ENCODE peak calls at places on chromosomes 12 and 14, in seven cellular contexts. C is mammary epithelial cell, U is stomach, G is IMR-90, T is prostate gland, P is right lobe of liver, J is left ventricle myocardium inferior. Y is an unnamed sample.

GRCh38 chr14:68627868-68628604 is 164.8 kb downstream of the ZFP36L1 start:
- DNase-seq in C (peak), U (peak), G (no peak), T (peak), P (peak), J (peak), Y (no peak)

GRCh38 chr14:22811752-22812151 is 3.5 kb downstream of the SLC7A7 start:
- DNase-seq in C (no peak), U (no peak), G (peak), T (no peak), P (no peak), J (no peak), Y (no peak)

GRCh38 chr14:67493092-67493717 is 4.7 kb upstream of the TMEM229B start:
- DNase-seq in C (no peak), U (no peak), G (no peak), T (no peak), P (no peak), J (no peak), Y (no peak)

GRCh38 chr12:80269953-80270552 is 170.7 kb downstream of the OTOGL start:
- DNase-seq in C (peak), U (no peak), G (peak), T (no peak), P (no peak), J (no peak), Y (no peak)

GRCh38 chr12:93676408-93677194 is 574 bp upstream of the CRADD start:
- DNase-seq in C (no peak), U (no peak), G (no peak), T (no peak), P (no peak), J (no peak), Y (no peak)

GRCh38 chr12:6276936-6277615 is 33.4 kb upstream of the PLEKHG6 start:
- DNase-seq in C (peak), U (no peak), G (no peak), T (no peak), P (no peak), J (no peak), Y (no peak)

GRCh38 chr12:122474324-122474716 is 26.4 kb downstream of the ZCCHC8 start:
- DNase-seq in C (no peak), U (no peak), G (no peak), T (no peak), P (no peak), J (no peak), Y (no peak)

GRCh38 chr14:33592298-33592697 is 358.6 kb downstream of the EGLN3 start:
- DNase-seq in C (no peak), U (no peak), G (no peak), T (no peak), P (no peak), J (no peak), Y (no peak)

GRCh38 chr14:78127233-78127632 is 42.9 kb upstream of the NRXN3 start:
- DNase-seq in C (no peak), U (no peak), G (no peak), T (no peak), P (no peak), J (no peak), Y (no peak)

GRCh38 chr12:88243886-88244491 is 101.9 kb downstream of the TMTC3 start:
- DNase-seq in C (no peak), U (no peak), G (no peak), T (no peak), P (no peak), J (no peak), Y (no peak)

GRCh38 chr12:109999983-110000505 is 814 bp downstream of the ANKRD13A start:
- DNase-seq in C (peak), U (peak), G (no peak), T (peak), P (no peak), J (no peak), Y (no peak)

GRCh38 chr12:127562781-127563180 is 704.2 kb upstream of the TMEM132C start:
- DNase-seq in C (no peak), U (no peak), G (no peak), T (no peak), P (no peak), J (no peak), Y (no peak)

GRCh38 chr14:106174206-106174605 is 647.8 kb downstream of the TMEM121 start:
- DNase-seq in C (no peak), U (peak), G (no peak), T (no peak), P (no peak), J (no peak), Y (no peak)

GRCh38 chr12:113582521-113583218 is 111.0 kb upstream of the LHX5 start:
- DNase-seq in C (no peak), U (no peak), G (no peak), T (no peak), P (no peak), J (no peak), Y (no peak)

GRCh38 chr14:93859957-93860356 is 67.2 kb upstream of the FAM181A start:
- DNase-seq in C (no peak), U (peak), G (no peak), T (peak), P (no peak), J (no peak), Y (no peak)

GRCh38 chr12:129257526-129257925 is 404.2 kb downstream of the GLT1D1 start:
- DNase-seq in C (no peak), U (no peak), G (no peak), T (no peak), P (no peak), J (no peak), Y (no peak)

GRCh38 chr14:66650491-66650911 is 142.6 kb downstream of the GPHN start:
- DNase-seq in C (peak), U (no peak), G (no peak), T (no peak), P (no peak), J (no peak), Y (peak)

GRCh38 chr14:50601405-50601804 is 41.5 kb downstream of the ATL1 start:
- DNase-seq in C (peak), U (no peak), G (no peak), T (no peak), P (no peak), J (no peak), Y (no peak)

GRCh38 chr14:75277000-75277795 is 1.4 kb upstream of the FOS start:
- DNase-seq in C (peak), U (peak), G (peak), T (peak), P (peak), J (peak), Y (no peak)
- H3K27ac ChIP-seq in C (peak), U (peak), G (peak), T (peak), P (peak), J (peak), Y (peak)

GRCh38 chr12:50403001-50403440 is 2.3 kb downstream of the LARP4 start:
- DNase-seq in C (no peak), U (no peak), G (no peak), T (no peak), P (no peak), J (no peak), Y (no peak)
- H3K27ac ChIP-seq in C (peak), U (peak), G (no peak), T (peak), P (peak), J (peak), Y (peak)

GRCh38 chr12:14795028-14795448 is 8.2 kb downstream of the WBP11 start:
- DNase-seq in C (no peak), U (no peak), G (peak), T (no peak), P (no peak), J (no peak), Y (no peak)
- H3K27ac ChIP-seq in C (no peak), U (no peak), G (peak), T (no peak), P (no peak), J (peak), Y (no peak)

GRCh38 chr12:124823272-124823970 is 40.2 kb downstream of the SCARB1 start:
- DNase-seq in C (no peak), U (no peak), G (no peak), T (no peak), P (no peak), J (no peak), Y (no peak)

GRCh38 chr12:124822218-124822617 is 41.4 kb downstream of the SCARB1 start:
- DNase-seq in C (no peak), U (no peak), G (no peak), T (no peak), P (no peak), J (no peak), Y (no peak)

GRCh38 chr12:124827588-124828184 is 36.0 kb downstream of the SCARB1 start:
- DNase-seq in C (no peak), U (no peak), G (no peak), T (no peak), P (no peak), J (no peak), Y (no peak)

GRCh38 chr12:124821252-124822200 is 42.1 kb downstream of the SCARB1 start:
- DNase-seq in C (no peak), U (no peak), G (no peak), T (no peak), P (peak), J (no peak), Y (no peak)

GRCh38 chr12:124824195-124824594 is 39.5 kb downstream of the SCARB1 start:
- DNase-seq in C (no peak), U (no peak), G (no peak), T (no peak), P (no peak), J (no peak), Y (no peak)
- H3K27ac ChIP-seq in C (no peak), U (no peak), G (no peak), T (no peak), P (peak), J (no peak), Y (no peak)

DNA sequence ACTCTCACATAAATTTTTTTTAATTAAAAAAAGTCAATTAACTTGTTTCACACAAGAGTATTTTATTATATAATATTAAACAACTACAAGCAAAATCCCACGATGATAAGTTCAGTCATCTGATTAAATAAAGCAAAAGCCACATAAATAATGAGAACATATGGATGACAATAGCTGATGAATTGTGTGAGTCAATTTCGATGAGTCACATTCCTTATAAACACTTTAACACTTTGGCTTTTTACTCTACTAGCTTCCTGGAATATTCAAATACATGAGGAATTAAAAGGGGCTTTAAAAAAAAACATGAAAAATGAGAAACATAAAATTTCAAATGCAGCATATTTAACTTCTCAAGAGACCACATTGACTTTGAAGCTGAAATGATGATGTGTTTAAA is 95.3 kb downstream of the BCAT1 start:
- DNase-seq in C (peak), U (no peak), G (peak), T (no peak), P (no peak), J (no peak), Y (peak)
- H3K27ac ChIP-seq in C (no peak), U (no peak), G (no peak), T (no peak), P (no peak), J (no peak), Y (no peak)

DNA sequence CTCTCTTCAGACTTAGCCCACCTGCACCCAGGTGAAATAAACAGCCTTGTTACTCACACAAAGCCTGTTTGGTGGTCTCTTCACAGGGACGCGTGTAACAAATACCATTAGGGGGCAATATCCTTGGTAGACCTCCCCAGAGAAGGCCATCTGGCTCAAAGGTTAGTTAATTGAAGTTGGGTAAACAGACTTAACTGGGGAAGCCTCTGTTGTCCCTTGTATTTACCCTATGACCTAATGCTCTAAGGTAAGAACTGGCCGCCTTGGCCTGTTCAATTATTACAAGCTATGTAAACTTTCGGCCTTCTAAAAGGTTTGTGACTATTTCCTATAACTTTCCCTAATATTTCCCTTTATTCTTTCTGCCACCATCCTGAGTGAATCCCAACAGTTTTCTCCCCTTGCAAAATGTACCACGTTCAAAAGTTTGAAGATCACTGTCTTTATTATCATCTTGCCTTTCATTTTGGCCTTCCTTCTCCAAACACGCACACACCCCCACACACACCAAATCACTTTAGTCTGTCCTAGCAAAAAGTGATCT is 15.3 kb upstream of the LYZ start:
- DNase-seq in C (no peak), U (peak), G (no peak), T (no peak), P (peak), J (no peak), Y (no peak)
- H3K27ac ChIP-seq in C (no peak), U (peak), G (no peak), T (peak), P (peak), J (no peak), Y (no peak)

DNA sequence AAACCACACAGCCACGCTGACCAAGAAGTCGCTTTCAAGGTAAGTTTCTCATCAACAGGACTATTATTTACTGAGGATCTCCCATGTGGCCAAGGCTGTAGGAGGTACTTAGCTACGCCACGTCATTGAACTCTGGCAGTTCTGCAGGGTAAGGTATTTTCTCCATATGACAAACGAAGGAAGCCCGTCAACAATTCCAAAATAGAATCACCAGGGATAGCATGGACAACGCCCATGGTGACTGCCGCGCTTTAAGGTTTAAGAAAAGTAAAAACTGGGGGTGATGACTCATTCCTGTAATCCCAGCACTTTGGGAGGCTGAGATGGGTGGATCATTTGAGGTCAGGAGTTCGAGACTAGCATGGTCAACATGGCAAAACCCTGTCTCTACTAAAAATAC is 28.6 kb downstream of the SSH1 start:
- DNase-seq in C (no peak), U (no peak), G (peak), T (no peak), P (no peak), J (peak), Y (no peak)
- H3K27ac ChIP-seq in C (no peak), U (peak), G (peak), T (no peak), P (no peak), J (peak), Y (peak)

Y was measured in epithelial cell of prostate.